ENCODE peak calls at places on chromosomes 1 and 21, in seven cellular contexts. One of them, this sample, is unnamed.

GRCh38 chr1:27862004-27862403 is 10.3 kb upstream of the THEMIS2 start:
- DNase-seq in iPS DF 6.9: no peak
- DNase-seq in hypothalamus: no peak
- DNase-seq in left colon: no peak
- DNase-seq in NT2/D1: no peak
- DNase-seq in mesothelial cell of epicardium: no peak
- DNase-seq in B cell: no peak
- DNase-seq in this sample: no peak

GRCh38 chr1:165933446-165934170 is 106.2 kb downstream of the UCK2 start:
- DNase-seq in left colon: no peak
- DNase-seq in hypothalamus: no peak
- DNase-seq in B cell: no peak
- DNase-seq in mesothelial cell of epicardium: no peak
- DNase-seq in NT2/D1: no peak
- DNase-seq in iPS DF 6.9: no peak
- DNase-seq in this sample: no peak

GRCh38 chr1:183287191-183287675 is 101.2 kb downstream of the LAMC2 start:
- DNase-seq in hypothalamus: peak
- DNase-seq in iPS DF 6.9: no peak
- DNase-seq in left colon: no peak
- DNase-seq in NT2/D1: no peak
- DNase-seq in B cell: no peak
- DNase-seq in mesothelial cell of epicardium: no peak
- DNase-seq in this sample: no peak

GRCh38 chr21:36072453-36073167 is 2.8 kb downstream of the CBR1 start:
- DNase-seq in iPS DF 6.9: no peak
- DNase-seq in B cell: no peak
- DNase-seq in left colon: no peak
- DNase-seq in NT2/D1: no peak
- DNase-seq in hypothalamus: peak
- DNase-seq in mesothelial cell of epicardium: no peak
- DNase-seq in this sample: no peak

GRCh38 chr1:61140056-61140549 is 57.7 kb downstream of the NFIA start:
- DNase-seq in iPS DF 6.9: no peak
- DNase-seq in left colon: no peak
- DNase-seq in mesothelial cell of epicardium: no peak
- DNase-seq in hypothalamus: no peak
- DNase-seq in B cell: no peak
- DNase-seq in NT2/D1: no peak
- DNase-seq in this sample: no peak

GRCh38 chr1:229114315-229114714 is 156.6 kb upstream of the RAB4A start:
- DNase-seq in NT2/D1: no peak
- DNase-seq in left colon: no peak
- DNase-seq in mesothelial cell of epicardium: no peak
- DNase-seq in B cell: no peak
- DNase-seq in iPS DF 6.9: no peak
- DNase-seq in hypothalamus: no peak
- DNase-seq in this sample: no peak

GRCh38 chr21:29130234-29130993 is at the start of gene MAP3K7CL:
- DNase-seq in iPS DF 6.9: no peak
- DNase-seq in B cell: no peak
- DNase-seq in NT2/D1: no peak
- DNase-seq in hypothalamus: no peak
- DNase-seq in mesothelial cell of epicardium: no peak
- DNase-seq in left colon: no peak
- DNase-seq in this sample: peak

GRCh38 chr1:200535605-200536004 is 84.9 kb downstream of the KIF14 start:
- DNase-seq in iPS DF 6.9: no peak
- DNase-seq in hypothalamus: no peak
- DNase-seq in left colon: peak
- DNase-seq in B cell: no peak
- DNase-seq in NT2/D1: peak
- DNase-seq in mesothelial cell of epicardium: no peak
- DNase-seq in this sample: peak

GRCh38 chr1:218665216-218665615 is 320.1 kb downstream of the TGFB2 start:
- DNase-seq in iPS DF 6.9: no peak
- DNase-seq in B cell: no peak
- DNase-seq in left colon: peak
- DNase-seq in NT2/D1: no peak
- DNase-seq in mesothelial cell of epicardium: no peak
- DNase-seq in hypothalamus: peak
- DNase-seq in this sample: no peak

GRCh38 chr1:236575523-236575922 is 28.8 kb downstream of the HEATR1 start:
- DNase-seq in hypothalamus: no peak
- DNase-seq in B cell: no peak
- DNase-seq in iPS DF 6.9: no peak
- DNase-seq in left colon: no peak
- DNase-seq in mesothelial cell of epicardium: no peak
- DNase-seq in NT2/D1: no peak
- DNase-seq in this sample: no peak

GRCh38 chr1:40862008-40862863 is at the start of gene CITED4:
- DNase-seq in mesothelial cell of epicardium: peak
- DNase-seq in left colon: peak
- DNase-seq in B cell: peak
- DNase-seq in NT2/D1: peak
- DNase-seq in hypothalamus: peak
- DNase-seq in iPS DF 6.9: peak
- DNase-seq in this sample: peak

GRCh38 chr1:7471836-7472235 is 299.3 kb upstream of the VAMP3 start:
- DNase-seq in iPS DF 6.9: no peak
- DNase-seq in left colon: no peak
- DNase-seq in hypothalamus: no peak
- DNase-seq in B cell: no peak
- DNase-seq in mesothelial cell of epicardium: no peak
- DNase-seq in NT2/D1: no peak
- DNase-seq in this sample: no peak

GRCh38 chr1:56438901-56439551 is 140.3 kb downstream of the PLPP3 start:
- DNase-seq in B cell: no peak
- DNase-seq in NT2/D1: no peak
- DNase-seq in left colon: no peak
- DNase-seq in hypothalamus: no peak
- DNase-seq in iPS DF 6.9: no peak
- DNase-seq in mesothelial cell of epicardium: no peak
- DNase-seq in this sample: no peak

GRCh38 chr1:149917590-149918144 is at the start of gene SV2A:
- DNase-seq in mesothelial cell of epicardium: peak
- DNase-seq in B cell: peak
- DNase-seq in hypothalamus: peak
- DNase-seq in NT2/D1: peak
- DNase-seq in left colon: no peak
- DNase-seq in iPS DF 6.9: no peak
- DNase-seq in this sample: peak

GRCh38 chr1:184389446-184389845 is 2.6 kb downstream of the C1orf21 start:
- DNase-seq in mesothelial cell of epicardium: no peak
- DNase-seq in iPS DF 6.9: no peak
- DNase-seq in left colon: no peak
- DNase-seq in B cell: no peak
- DNase-seq in hypothalamus: no peak
- DNase-seq in NT2/D1: no peak
- DNase-seq in this sample: no peak

GRCh38 chr1:240478536-240478935 is 133.4 kb downstream of the GREM2 start:
- DNase-seq in B cell: no peak
- DNase-seq in left colon: no peak
- DNase-seq in mesothelial cell of epicardium: no peak
- DNase-seq in hypothalamus: no peak
- DNase-seq in iPS DF 6.9: no peak
- DNase-seq in NT2/D1: no peak
- DNase-seq in this sample: no peak

GRCh38 chr1:240004086-240004749 is 87.5 kb upstream of the FMN2 start:
- DNase-seq in left colon: no peak
- DNase-seq in mesothelial cell of epicardium: no peak
- DNase-seq in B cell: peak
- DNase-seq in NT2/D1: no peak
- DNase-seq in iPS DF 6.9: peak
- DNase-seq in hypothalamus: no peak
- DNase-seq in this sample: no peak

GRCh38 chr1:161182214-161182613 is 4.9 kb upstream of the B4GALT3 start:
- DNase-seq in mesothelial cell of epicardium: no peak
- DNase-seq in left colon: no peak
- DNase-seq in B cell: no peak
- DNase-seq in hypothalamus: no peak
- DNase-seq in iPS DF 6.9: no peak
- DNase-seq in NT2/D1: no peak
- DNase-seq in this sample: no peak

This sample was measured in transverse colon.